ENCODE peak calls at places on chromosomes 7 and 10, in five cellular contexts. C is upper lobe of right lung, V is pancreas, D is ovary, P is neural progenitor cell. A is an unnamed sample.

GRCh38 chr7:116579322-116579721 is 54.5 kb downstream of the CAV1 start:
- DNase-seq in D (no peak), P (no peak), C (no peak), V (no peak), A (no peak)

GRCh38 chr10:114821915-114822770 is 563 bp downstream of the FHIP2A start:
- DNase-seq in P (peak; percentile 53), C (no peak), V (peak; percentile 17), D (peak; percentile 58), A (no peak)

GRCh38 chr10:104767745-104768144 is 126.7 kb downstream of the SORCS3 start:
- DNase-seq in C (no peak), P (no peak), D (no peak), V (no peak), A (no peak)

GRCh38 chr10:119597405-119598186 is 832 bp upstream of the TIAL1 start:
- DNase-seq in C (no peak), D (peak; percentile 32), P (no peak), V (no peak), A (no peak)

GRCh38 chr10:128123853-128124252 is 2.4 kb downstream of the MKI67 start:
- DNase-seq in V (no peak), P (no peak), D (no peak), C (no peak), A (no peak)

GRCh38 chr7:123208793-123209192 is 9.0 kb upstream of the SLC13A1 start:
- DNase-seq in D (no peak), P (peak; percentile 43), C (no peak), V (no peak), A (no peak)

GRCh38 chr10:122152544-122152943 is 118.6 kb upstream of the BTBD16 start:
- DNase-seq in C (peak; percentile 61), V (no peak), P (no peak), D (no peak), A (peak; percentile 96)

GRCh38 chr10:6755891-6756460 is 175.9 kb upstream of the PRKCQ start:
- DNase-seq in V (no peak), P (no peak), D (no peak), C (no peak), A (no peak)

GRCh38 chr7:97001221-97001620 is 4.1 kb upstream of the DLX6 start:
- DNase-seq in V (no peak), P (peak; percentile 23), C (no peak), D (no peak), A (no peak)
- H3K4me1 ChIP-seq in V (no peaks in the 10 kb centered on the region), P (peaks cover 30% of the 10 kb centered on the region), C (peaks cover 12% of the 10 kb centered on the region), D (peaks cover 4% of the 10 kb centered on the region), A (peaks cover 19% of the 10 kb centered on the region)

GRCh38 chr7:130888017-130888371 is 154.0 kb upstream of the KLF14 start:
- DNase-seq in D (no peak), P (no peak), V (no peak), C (no peak), A (no peak)
- H3K4me3 ChIP-seq in D (no peak overlapping the region), P (no peak overlapping the region), V (no peak overlapping the region), C (no peak overlapping the region), A (no peak overlapping the region)

GRCh38 chr10:47173929-47174442 is 126.0 kb upstream of the GDF10 start:
- DNase-seq in D (no peak), V (no peak), C (no peak), P (no peak), A (no peak)
- TF ChIP-seq CTCF in D (no peak), V (no peak), C (no peak), P (no peak), A (no peak)

GRCh38 chr10:113091921-113092320 is 141.9 kb downstream of the TCF7L2 start:
- DNase-seq in D (no peak), C (no peak), V (no peak), P (no peak), A (peak; percentile 32)
- H3K4me1 ChIP-seq in D (peaks cover 10% of the 10 kb centered on the region), C (peaks cover 53% of the 10 kb centered on the region), V (peaks cover 34% of the 10 kb centered on the region), P (peaks cover 10% of the 10 kb centered on the region), A (peaks cover 29% of the 10 kb centered on the region)

GRCh38 chr7:157673573-157673972 is 336.8 kb downstream of the DNAJB6 start:
- DNase-seq in D (no peak), V (no peak), C (peak; percentile 54), P (no peak), A (no peak)

GRCh38 chr7:157668884-157669767 is 332.3 kb downstream of the DNAJB6 start:
- DNase-seq in D (no peak), V (no peak), C (peak; percentile 57), P (no peak), A (no peak)

GRCh38 chr7:157670490-157671357 is 333.9 kb downstream of the DNAJB6 start:
- DNase-seq in V (no peak), P (no peak), C (no peak), D (no peak), A (no peak)

GRCh38 chr7:157669768-157670345 is 333.1 kb downstream of the DNAJB6 start:
- DNase-seq in D (no peak), C (no peak), V (no peak), P (peak; percentile 52), A (no peak)

DNA sequence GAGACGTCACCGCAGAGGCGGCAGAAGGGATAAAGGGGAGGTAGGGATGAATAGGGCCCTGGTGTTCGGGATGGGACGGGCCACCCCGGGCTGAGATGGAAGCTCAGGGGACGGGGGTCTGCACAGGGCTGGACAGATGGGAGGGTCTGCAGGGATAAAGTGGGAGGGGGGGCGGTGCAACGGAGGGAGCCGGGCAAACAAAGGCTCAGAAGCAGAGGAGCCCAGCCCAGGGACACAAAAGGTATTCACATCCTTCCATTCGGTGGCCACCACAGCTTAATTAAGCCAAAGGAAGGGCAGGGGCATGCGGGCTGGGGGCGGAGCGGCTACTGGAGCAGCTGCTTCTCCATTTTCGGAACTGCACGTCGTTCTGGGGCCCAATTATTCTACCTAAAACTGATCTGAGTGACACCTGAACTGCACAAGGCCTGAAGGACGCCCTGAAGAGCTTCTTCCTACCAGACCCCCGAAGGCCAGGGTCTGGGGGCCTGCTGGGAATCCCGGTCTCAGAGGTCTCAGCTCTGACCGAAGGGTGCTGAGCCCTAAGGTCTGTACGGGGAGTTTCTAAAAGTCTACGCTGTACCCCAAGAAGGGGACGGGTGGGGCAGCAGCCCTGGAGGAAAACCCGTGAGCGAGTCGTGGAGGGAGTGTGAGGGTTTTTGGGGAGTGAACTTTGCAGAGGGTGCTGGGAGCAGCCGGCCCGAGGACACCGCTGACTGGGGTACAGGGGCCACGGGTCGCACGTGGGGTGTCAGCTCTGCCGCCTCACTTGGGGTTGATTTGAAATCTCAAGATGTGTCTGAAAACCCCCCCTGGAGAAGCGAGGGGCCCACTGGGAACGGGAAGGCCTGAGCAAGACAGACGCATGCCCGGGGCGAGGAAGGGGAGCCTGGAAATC is 334.8 kb downstream of the DNAJB6 start:
- DNase-seq in P (peak; percentile 86), C (no peak), D (no peak), V (no peak), A (no peak)
- H3K4me3 ChIP-seq in P (no peak overlapping the region), C (no peak overlapping the region), D (no peak overlapping the region), V (no peak overlapping the region), A (no peak overlapping the region)

GRCh38 chr10:100826983-100827818 is 81.8 kb downstream of the PAX2 start:
- DNase-seq in D (no peak), P (peak; percentile 78), C (no peak), V (peak; percentile 59), A (no peak)
- TF ChIP-seq CTCF in D (no peak), P (peak; percentile 34), C (peak; percentile 8), V (peak; percentile 25), A (no peak)

GRCh38 chr10:32939296-32940111 is 18.5 kb downstream of the ITGB1 start:
- DNase-seq in D (no peak), V (no peak), C (no peak), P (no peak), A (no peak)
- H3K4me1 ChIP-seq in D (peaks cover 24% of the 10 kb centered on the region), V (peaks cover 24% of the 10 kb centered on the region), C (peaks cover 67% of the 10 kb centered on the region), P (peaks cover 27% of the 10 kb centered on the region), A (no peaks in the 10 kb centered on the region)

GRCh38 chr7:1007901-1008300 is 24.9 kb downstream of the CYP2W1 start:
- DNase-seq in V (no peak), D (no peak), P (no peak), C (no peak), A (no peak)
- H3K4me3 ChIP-seq in V (no peak overlapping the region), D (no peak overlapping the region), P (no peak overlapping the region), C (no peak overlapping the region), A (no peak overlapping the region)

GRCh38 chr7:4000934-4001333 is 681.2 kb upstream of the FOXK1 start:
- DNase-seq in D (no peak), C (peak; percentile 43), P (no peak), V (no peak), A (no peak)
- TF ChIP-seq CTCF in D (no peak), C (no peak), P (no peak), V (no peak), A (no peak)

GRCh38 chr10:30986027-30986672 is 45.5 kb downstream of the ZNF438 start:
- DNase-seq in D (no peak), C (no peak), V (no peak), P (no peak), A (no peak)
- H3K4me1 ChIP-seq in D (peaks cover 6% of the 10 kb centered on the region), C (peaks cover 37% of the 10 kb centered on the region), V (no peaks in the 10 kb centered on the region), P (no peaks in the 10 kb centered on the region), A (peaks cover 65% of the 10 kb centered on the region)